ENCODE peak calls at places on chromosome 10, in nine cellular contexts. One of them, this sample, is unnamed. For H3K36me3, the result is how much of the 10 kb centered on the place peaks cover.

GRCh38 chr10:69057261-69057950 is 30.5 kb upstream of the SRGN start:
- DNase-seq in small intestine: peak
- DNase-seq in upper lobe of right lung: peak
- DNase-seq in tibial nerve: no peak
- DNase-seq in sigmoid colon: no peak
- DNase-seq in uterus: no peak
- DNase-seq in astrocyte: no peak
- DNase-seq in ovary: no peak
- DNase-seq in neural progenitor cell: no peak
- DNase-seq in this sample: peak

GRCh38 chr10:86756511-86757109 is at the start of gene BMPR1A:
- DNase-seq in sigmoid colon: no peak
- DNase-seq in tibial nerve: no peak
- DNase-seq in uterus: no peak
- DNase-seq in astrocyte: no peak
- DNase-seq in neural progenitor cell: peak
- DNase-seq in upper lobe of right lung: peak
- DNase-seq in small intestine: peak
- DNase-seq in ovary: no peak
- DNase-seq in this sample: no peak

GRCh38 chr10:78458983-78459638 is 425.4 kb downstream of the RPS24 start:
- DNase-seq in uterus: peak
- DNase-seq in astrocyte: peak
- DNase-seq in ovary: no peak
- DNase-seq in neural progenitor cell: no peak
- DNase-seq in sigmoid colon: no peak
- DNase-seq in upper lobe of right lung: no peak
- DNase-seq in small intestine: peak
- DNase-seq in tibial nerve: no peak
- DNase-seq in this sample: no peak

GRCh38 chr10:86595496-86595895 is 58.9 kb upstream of the OPN4 start:
- DNase-seq in uterus: no peak
- DNase-seq in astrocyte: no peak
- DNase-seq in ovary: no peak
- DNase-seq in sigmoid colon: no peak
- DNase-seq in small intestine: no peak
- DNase-seq in upper lobe of right lung: no peak
- DNase-seq in neural progenitor cell: no peak
- DNase-seq in tibial nerve: no peak
- DNase-seq in this sample: no peak

GRCh38 chr10:15813415-15813814 is 46.9 kb downstream of the MINDY3 start:
- DNase-seq in sigmoid colon: no peak
- DNase-seq in upper lobe of right lung: no peak
- DNase-seq in neural progenitor cell: no peak
- DNase-seq in ovary: no peak
- DNase-seq in tibial nerve: no peak
- DNase-seq in astrocyte: peak
- DNase-seq in small intestine: no peak
- DNase-seq in uterus: no peak
- DNase-seq in this sample: no peak

GRCh38 chr10:72847681-72848080 is 45.9 kb upstream of the OIT3 start:
- DNase-seq in neural progenitor cell: no peak
- DNase-seq in astrocyte: no peak
- DNase-seq in ovary: no peak
- DNase-seq in sigmoid colon: no peak
- DNase-seq in uterus: no peak
- DNase-seq in small intestine: no peak
- DNase-seq in tibial nerve: no peak
- DNase-seq in upper lobe of right lung: no peak
- DNase-seq in this sample: no peak

GRCh38 chr10:104197364-104197763 is 34.8 kb downstream of the CFAP43 start:
- DNase-seq in upper lobe of right lung: no peak
- DNase-seq in uterus: no peak
- DNase-seq in neural progenitor cell: no peak
- DNase-seq in tibial nerve: no peak
- DNase-seq in small intestine: peak
- DNase-seq in ovary: no peak
- DNase-seq in astrocyte: no peak
- DNase-seq in sigmoid colon: no peak
- DNase-seq in this sample: no peak

GRCh38 chr10:24417053-24417452 is 208.1 kb downstream of the KIAA1217 start:
- DNase-seq in uterus: no peak
- DNase-seq in small intestine: no peak
- DNase-seq in sigmoid colon: no peak
- DNase-seq in ovary: peak
- DNase-seq in neural progenitor cell: no peak
- DNase-seq in upper lobe of right lung: no peak
- DNase-seq in astrocyte: no peak
- DNase-seq in tibial nerve: no peak
- DNase-seq in this sample: no peak

GRCh38 chr10:47031251-47031952 is 120.2 kb downstream of the PTPN20 start:
- DNase-seq in ovary: peak
- DNase-seq in tibial nerve: peak
- DNase-seq in sigmoid colon: peak
- DNase-seq in uterus: no peak
- DNase-seq in astrocyte: no peak
- DNase-seq in neural progenitor cell: peak
- DNase-seq in small intestine: peak
- DNase-seq in upper lobe of right lung: peak
- DNase-seq in this sample: peak

GRCh38 chr10:69375307-69376151 is 41.2 kb downstream of the TACR2 start:
- DNase-seq in small intestine: no peak
- DNase-seq in sigmoid colon: peak
- DNase-seq in upper lobe of right lung: no peak
- DNase-seq in neural progenitor cell: peak
- DNase-seq in ovary: peak
- DNase-seq in tibial nerve: no peak
- DNase-seq in astrocyte: no peak
- DNase-seq in uterus: peak
- DNase-seq in this sample: no peak

GRCh38 chr10:60235001-60235400 is 154.7 kb downstream of the ANK3 start:
- DNase-seq in upper lobe of right lung: no peak
- DNase-seq in ovary: no peak
- DNase-seq in neural progenitor cell: no peak
- DNase-seq in sigmoid colon: no peak
- DNase-seq in small intestine: no peak
- DNase-seq in astrocyte: peak
- DNase-seq in uterus: no peak
- DNase-seq in tibial nerve: no peak
- DNase-seq in this sample: no peak

GRCh38 chr10:126902157-126902556 is 3.1 kb upstream of the DOCK1 start:
- DNase-seq in neural progenitor cell: no peak
- DNase-seq in astrocyte: peak
- DNase-seq in upper lobe of right lung: no peak
- DNase-seq in ovary: no peak
- DNase-seq in tibial nerve: no peak
- DNase-seq in uterus: no peak
- DNase-seq in small intestine: peak
- DNase-seq in sigmoid colon: no peak
- DNase-seq in this sample: peak

GRCh38 chr10:23053036-23053435 is 42.3 kb upstream of the MSRB2 start:
- DNase-seq in small intestine: peak
- DNase-seq in sigmoid colon: no peak
- DNase-seq in uterus: no peak
- DNase-seq in ovary: no peak
- DNase-seq in astrocyte: no peak
- DNase-seq in neural progenitor cell: no peak
- DNase-seq in tibial nerve: no peak
- DNase-seq in upper lobe of right lung: no peak
- DNase-seq in this sample: no peak

DNA sequence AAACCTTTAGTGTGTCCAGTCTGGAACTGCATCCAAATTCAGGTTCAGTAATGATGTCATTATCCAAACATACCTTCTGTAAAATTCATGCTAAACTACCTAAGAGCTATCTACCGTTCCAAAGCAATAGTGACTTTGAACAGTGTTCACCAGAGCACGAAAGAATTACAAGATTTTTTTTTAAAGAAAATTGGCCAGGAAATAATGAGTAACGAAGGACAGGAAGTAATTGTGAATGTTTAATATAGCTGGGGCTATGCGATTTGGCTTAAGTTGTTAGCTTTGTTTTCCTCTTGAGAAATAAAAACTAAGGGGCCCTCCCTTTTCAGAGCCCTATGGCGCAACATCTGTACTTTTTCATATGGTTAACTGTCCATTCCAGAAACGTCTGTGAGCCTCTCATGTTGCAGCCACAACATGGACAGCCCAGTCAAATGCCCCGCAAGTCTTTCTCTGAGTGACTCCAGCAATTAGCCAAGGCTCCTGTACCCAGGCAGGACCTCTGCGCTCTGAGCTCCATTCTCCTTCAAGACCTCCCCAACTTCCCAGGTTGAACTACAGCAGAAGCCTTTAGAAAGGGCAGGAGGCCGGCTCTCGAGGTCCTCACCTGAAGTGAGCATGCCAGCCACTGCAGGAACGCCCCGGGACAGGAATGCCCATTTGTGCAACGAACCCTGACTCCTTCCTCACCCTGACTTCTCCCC is 622 bp upstream of the FAS start:
- DNase-seq in uterus: peak
- DNase-seq in upper lobe of right lung: no peak
- DNase-seq in small intestine: no peak
- DNase-seq in astrocyte: peak
- DNase-seq in tibial nerve: no peak
- DNase-seq in sigmoid colon: peak
- DNase-seq in neural progenitor cell: no peak
- DNase-seq in ovary: no peak
- DNase-seq in this sample: no peak
- H3K27ac ChIP-seq in uterus: peak
- H3K27ac ChIP-seq in upper lobe of right lung: peak
- H3K27ac ChIP-seq in small intestine: peak
- H3K27ac ChIP-seq in astrocyte: no peak
- H3K27ac ChIP-seq in tibial nerve: peak
- H3K27ac ChIP-seq in sigmoid colon: peak
- H3K27ac ChIP-seq in neural progenitor cell: no peak
- H3K27ac ChIP-seq in ovary: peak
- H3K27ac ChIP-seq in this sample: peak

GRCh38 chr10:96632974-96633373 is 46.2 kb upstream of the TM9SF3 start:
- DNase-seq in neural progenitor cell: no peak
- DNase-seq in sigmoid colon: no peak
- DNase-seq in ovary: no peak
- DNase-seq in upper lobe of right lung: no peak
- DNase-seq in astrocyte: no peak
- DNase-seq in uterus: no peak
- DNase-seq in small intestine: peak
- DNase-seq in tibial nerve: no peak
- DNase-seq in this sample: no peak
- H3K36me3 ChIP-seq in neural progenitor cell: under half
- H3K36me3 ChIP-seq in sigmoid colon: under half
- H3K36me3 ChIP-seq in ovary: under half
- H3K36me3 ChIP-seq in upper lobe of right lung: under half
- H3K36me3 ChIP-seq in astrocyte: under half
- H3K36me3 ChIP-seq in uterus: under half
- H3K36me3 ChIP-seq in small intestine: under half
- H3K36me3 ChIP-seq in tibial nerve: under half
- H3K36me3 ChIP-seq in this sample: under half

GRCh38 chr10:112821663-112822062 is 128.4 kb upstream of the TCF7L2 start:
- DNase-seq in sigmoid colon: no peak
- DNase-seq in upper lobe of right lung: no peak
- DNase-seq in tibial nerve: no peak
- DNase-seq in uterus: no peak
- DNase-seq in small intestine: no peak
- DNase-seq in astrocyte: no peak
- DNase-seq in neural progenitor cell: no peak
- DNase-seq in ovary: no peak
- DNase-seq in this sample: no peak

GRCh38 chr10:112821042-112821441 is 129.0 kb upstream of the TCF7L2 start:
- DNase-seq in uterus: no peak
- DNase-seq in small intestine: no peak
- DNase-seq in sigmoid colon: no peak
- DNase-seq in astrocyte: no peak
- DNase-seq in upper lobe of right lung: no peak
- DNase-seq in tibial nerve: no peak
- DNase-seq in neural progenitor cell: no peak
- DNase-seq in ovary: no peak
- DNase-seq in this sample: no peak

GRCh38 chr10:112819231-112819630 is 130.8 kb upstream of the TCF7L2 start:
- DNase-seq in small intestine: no peak
- DNase-seq in neural progenitor cell: no peak
- DNase-seq in sigmoid colon: no peak
- DNase-seq in astrocyte: no peak
- DNase-seq in ovary: no peak
- DNase-seq in uterus: no peak
- DNase-seq in tibial nerve: no peak
- DNase-seq in upper lobe of right lung: no peak
- DNase-seq in this sample: no peak

GRCh38 chr10:112818381-112818780 is 131.7 kb upstream of the TCF7L2 start:
- DNase-seq in upper lobe of right lung: no peak
- DNase-seq in neural progenitor cell: no peak
- DNase-seq in tibial nerve: no peak
- DNase-seq in uterus: no peak
- DNase-seq in ovary: no peak
- DNase-seq in small intestine: no peak
- DNase-seq in sigmoid colon: no peak
- DNase-seq in astrocyte: no peak
- DNase-seq in this sample: no peak

DNA sequence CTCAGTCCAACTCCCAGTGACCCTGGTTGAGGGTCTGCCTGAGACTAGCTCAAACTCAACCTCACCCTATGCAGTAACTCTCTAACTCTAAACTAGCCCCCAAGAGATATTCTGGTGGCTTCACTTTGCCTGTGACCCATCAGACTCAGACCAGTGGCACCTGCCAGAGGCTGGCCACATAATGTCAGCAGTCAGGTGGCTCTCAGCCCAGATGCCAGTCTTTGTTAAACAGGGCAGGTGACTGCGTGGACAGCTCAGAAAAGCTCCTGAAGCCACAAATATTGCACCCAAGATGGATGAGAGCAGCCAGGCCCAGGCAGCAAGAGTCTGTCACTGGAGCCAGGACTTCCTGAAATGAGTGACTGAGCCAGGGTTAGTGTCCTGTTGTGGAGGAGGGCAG is 129.7 kb upstream of the TCF7L2 start:
- DNase-seq in small intestine: no peak
- DNase-seq in sigmoid colon: no peak
- DNase-seq in astrocyte: no peak
- DNase-seq in upper lobe of right lung: no peak
- DNase-seq in neural progenitor cell: no peak
- DNase-seq in tibial nerve: no peak
- DNase-seq in uterus: no peak
- DNase-seq in ovary: no peak
- DNase-seq in this sample: no peak
- H3K27ac ChIP-seq in small intestine: no peak
- H3K27ac ChIP-seq in sigmoid colon: no peak
- H3K27ac ChIP-seq in astrocyte: no peak
- H3K27ac ChIP-seq in upper lobe of right lung: no peak
- H3K27ac ChIP-seq in neural progenitor cell: no peak
- H3K27ac ChIP-seq in tibial nerve: no peak
- H3K27ac ChIP-seq in uterus: no peak
- H3K27ac ChIP-seq in ovary: no peak
- H3K27ac ChIP-seq in this sample: no peak

DNA sequence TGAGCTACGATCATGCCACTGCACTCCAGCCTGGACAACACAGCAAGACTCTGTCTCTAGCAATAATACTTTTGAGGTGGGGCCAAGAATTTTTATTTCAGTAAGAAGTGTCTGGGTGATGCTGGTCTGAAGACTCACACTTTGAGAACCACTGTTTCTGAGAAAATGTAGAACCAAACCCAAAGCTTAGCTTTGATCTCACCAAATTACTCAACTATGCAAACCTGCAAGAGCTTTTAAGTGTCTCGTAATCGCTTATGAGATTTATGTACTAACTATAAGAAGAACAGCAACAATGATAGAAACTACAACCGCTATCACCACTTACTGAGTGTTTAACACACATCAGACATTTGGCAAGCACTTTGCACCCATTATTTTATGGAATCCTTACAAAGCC is 29.5 kb downstream of the APBB1IP start:
- DNase-seq in astrocyte: no peak
- DNase-seq in tibial nerve: no peak
- DNase-seq in small intestine: no peak
- DNase-seq in upper lobe of right lung: no peak
- DNase-seq in ovary: no peak
- DNase-seq in neural progenitor cell: no peak
- DNase-seq in uterus: no peak
- DNase-seq in sigmoid colon: no peak
- DNase-seq in this sample: no peak
- H3K36me3 ChIP-seq in astrocyte: under half
- H3K36me3 ChIP-seq in tibial nerve: under half
- H3K36me3 ChIP-seq in small intestine: under half
- H3K36me3 ChIP-seq in upper lobe of right lung: under half
- H3K36me3 ChIP-seq in ovary: under half
- H3K36me3 ChIP-seq in neural progenitor cell: under half
- H3K36me3 ChIP-seq in uterus: under half
- H3K36me3 ChIP-seq in sigmoid colon: under half
- H3K36me3 ChIP-seq in this sample: under half

This sample was measured in aorta.